ENCODE peak calls at places on chromosomes 5 and 9, in five cellular contexts. One of them, this sample, is unnamed.

GRCh38 chr5:8184455-8185063 is 315.6 kb downstream of the MTRR start:
- DNase-seq in HepG2: peak; percentile 20
- DNase-seq in K562: peak; percentile 76
- DNase-seq in SK-N-SH: peak; percentile 51
- DNase-seq in GM12878: no peak
- DNase-seq in this sample: peak; percentile 54

GRCh38 chr5:65078331-65078730 is 309.6 kb downstream of the CWC27 start:
- DNase-seq in HepG2: no peak
- DNase-seq in K562: no peak
- DNase-seq in SK-N-SH: no peak
- DNase-seq in GM12878: no peak
- DNase-seq in this sample: no peak

GRCh38 chr9:113933188-113933587 is 57.1 kb downstream of the ZNF618 start:
- DNase-seq in HepG2: no peak
- DNase-seq in K562: no peak
- DNase-seq in SK-N-SH: no peak
- DNase-seq in GM12878: no peak
- DNase-seq in this sample: no peak

GRCh38 chr5:45288746-45289145 is 407.4 kb downstream of the HCN1 start:
- DNase-seq in HepG2: no peak
- DNase-seq in K562: no peak
- DNase-seq in SK-N-SH: no peak
- DNase-seq in GM12878: no peak
- DNase-seq in this sample: no peak

GRCh38 chr5:68476854-68477253 is 261.3 kb downstream of the PIK3R1 start:
- DNase-seq in HepG2: peak; percentile 8
- DNase-seq in K562: peak; percentile 16
- DNase-seq in SK-N-SH: no peak
- DNase-seq in GM12878: no peak
- DNase-seq in this sample: no peak

GRCh38 chr5:68033029-68033428 is 182.5 kb upstream of the PIK3R1 start:
- DNase-seq in HepG2: no peak
- DNase-seq in K562: no peak
- DNase-seq in SK-N-SH: no peak
- DNase-seq in GM12878: no peak
- DNase-seq in this sample: no peak

GRCh38 chr9:86809968-86810367 is 137.3 kb downstream of the GAS1 start:
- DNase-seq in HepG2: no peak
- DNase-seq in K562: no peak
- DNase-seq in SK-N-SH: no peak
- DNase-seq in GM12878: no peak
- DNase-seq in this sample: no peak

GRCh38 chr5:16588434-16589214 is 28.2 kb downstream of the RETREG1 start:
- DNase-seq in HepG2: peak; percentile 65
- DNase-seq in K562: no peak
- DNase-seq in SK-N-SH: no peak
- DNase-seq in GM12878: no peak
- DNase-seq in this sample: no peak

GRCh38 chr9:130408669-130409068 is 36.1 kb upstream of the ASS1 start:
- DNase-seq in HepG2: no peak
- DNase-seq in K562: no peak
- DNase-seq in SK-N-SH: no peak
- DNase-seq in GM12878: no peak
- DNase-seq in this sample: no peak

GRCh38 chr5:172421-172820 is 18.9 kb upstream of the LRRC14B start:
- DNase-seq in HepG2: no peak
- DNase-seq in K562: no peak
- DNase-seq in SK-N-SH: no peak
- DNase-seq in GM12878: no peak
- DNase-seq in this sample: no peak

GRCh38 chr9:77909306-77909705 is 122.3 kb downstream of the GNAQ start:
- DNase-seq in HepG2: no peak
- DNase-seq in K562: no peak
- DNase-seq in SK-N-SH: no peak
- DNase-seq in GM12878: no peak
- DNase-seq in this sample: no peak

GRCh38 chr9:92328225-92328624 is 2.5 kb downstream of the CENPP start:
- DNase-seq in HepG2: peak; percentile 28
- DNase-seq in K562: no peak
- DNase-seq in SK-N-SH: peak; percentile 51
- DNase-seq in GM12878: no peak
- DNase-seq in this sample: peak; percentile 20

GRCh38 chr5:141039517-141039916 is 11.7 kb upstream of the PCDHB1 start:
- DNase-seq in HepG2: no peak
- DNase-seq in K562: no peak
- DNase-seq in SK-N-SH: peak; percentile 38
- DNase-seq in GM12878: no peak
- DNase-seq in this sample: no peak

GRCh38 chr5:115838885-115839518 is 2.4 kb downstream of the ATG12 start:
- DNase-seq in HepG2: peak; percentile 61
- DNase-seq in K562: peak; percentile 21
- DNase-seq in SK-N-SH: peak; percentile 47
- DNase-seq in GM12878: no peak
- DNase-seq in this sample: no peak

GRCh38 chr9:117046666-117047327 is 359.7 kb downstream of the TRIM32 start:
- DNase-seq in HepG2: no peak
- DNase-seq in K562: no peak
- DNase-seq in SK-N-SH: no peak
- DNase-seq in GM12878: peak; percentile 12
- DNase-seq in this sample: no peak

GRCh38 chr5:178431777-178432155 is 158.4 kb downstream of the COL23A1 start:
- DNase-seq in HepG2: no peak
- DNase-seq in K562: no peak
- DNase-seq in SK-N-SH: no peak
- DNase-seq in GM12878: no peak
- DNase-seq in this sample: no peak

GRCh38 chr9:20872340-20872977 is 159.0 kb downstream of the HACD4 start:
- DNase-seq in HepG2: no peak
- DNase-seq in K562: no peak
- DNase-seq in SK-N-SH: no peak
- DNase-seq in GM12878: no peak
- DNase-seq in this sample: no peak

GRCh38 chr9:111356567-111357244 is 26.7 kb upstream of the OR2K2 start:
- DNase-seq in HepG2: no peak
- DNase-seq in K562: no peak
- DNase-seq in SK-N-SH: no peak
- DNase-seq in GM12878: no peak
- DNase-seq in this sample: no peak

GRCh38 chr9:111349766-111350165 is 19.7 kb upstream of the OR2K2 start:
- DNase-seq in HepG2: peak; percentile 89
- DNase-seq in K562: no peak
- DNase-seq in SK-N-SH: no peak
- DNase-seq in GM12878: no peak
- DNase-seq in this sample: no peak

GRCh38 chr9:111348821-111349271 is 18.8 kb upstream of the OR2K2 start:
- DNase-seq in HepG2: peak; percentile 94
- DNase-seq in K562: no peak
- DNase-seq in SK-N-SH: no peak
- DNase-seq in GM12878: no peak
- DNase-seq in this sample: no peak

GRCh38 chr9:111350556-111350955 is 20.5 kb upstream of the OR2K2 start:
- DNase-seq in HepG2: no peak
- DNase-seq in K562: no peak
- DNase-seq in SK-N-SH: no peak
- DNase-seq in GM12878: no peak
- DNase-seq in this sample: no peak

GRCh38 chr9:111352545-111352944 is 22.5 kb upstream of the OR2K2 start:
- DNase-seq in HepG2: peak; percentile 43
- DNase-seq in K562: no peak
- DNase-seq in SK-N-SH: no peak
- DNase-seq in GM12878: no peak
- DNase-seq in this sample: no peak
- TF ChIP-seq FOXM1 in HepG2: no peak
- TF ChIP-seq FOXM1 in K562: no peak
- TF ChIP-seq FOXM1 in SK-N-SH: no peak
- TF ChIP-seq FOXM1 in GM12878: no peak
- TF ChIP-seq FOXM1 in this sample: no peak

DNA sequence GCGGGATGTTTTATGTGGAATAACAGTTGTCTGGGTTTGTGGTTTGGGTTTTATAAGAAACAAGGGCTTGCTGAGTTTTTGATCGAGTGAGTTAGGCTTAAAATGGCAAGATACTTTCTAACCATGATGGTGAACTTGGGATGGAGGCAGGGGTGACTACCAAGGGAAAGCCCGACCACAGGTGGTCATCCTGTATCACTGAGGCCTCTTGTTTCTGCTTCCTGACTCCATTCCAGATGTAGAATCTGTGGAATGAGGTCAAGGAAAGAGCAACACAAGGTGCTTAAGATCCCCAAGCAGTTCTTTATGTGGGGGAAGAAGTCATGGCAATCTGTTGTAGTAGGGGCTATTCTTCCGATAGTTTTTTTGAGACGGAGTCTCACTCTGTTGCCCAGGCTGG is 122.3 kb downstream of the GOLPH3 start:
- DNase-seq in HepG2: no peak
- DNase-seq in K562: no peak
- DNase-seq in SK-N-SH: no peak
- DNase-seq in GM12878: no peak
- DNase-seq in this sample: no peak
- TF ChIP-seq FOXM1 in HepG2: no peak
- TF ChIP-seq FOXM1 in K562: no peak
- TF ChIP-seq FOXM1 in SK-N-SH: no peak
- TF ChIP-seq FOXM1 in GM12878: no peak
- TF ChIP-seq FOXM1 in this sample: no peak

GRCh38 chr9:137293094-137293481 is 9.0 kb downstream of the NRARP start:
- DNase-seq in HepG2: no peak
- DNase-seq in K562: no peak
- DNase-seq in SK-N-SH: no peak
- DNase-seq in GM12878: no peak
- DNase-seq in this sample: no peak

GRCh38 chr9:137293482-137294090 is 8.5 kb downstream of the NRARP start:
- DNase-seq in HepG2: no peak
- DNase-seq in K562: no peak
- DNase-seq in SK-N-SH: no peak
- DNase-seq in GM12878: no peak
- DNase-seq in this sample: no peak

GRCh38 chr9:137294684-137295312 is 7.3 kb downstream of the NRARP start:
- DNase-seq in HepG2: no peak
- DNase-seq in K562: no peak
- DNase-seq in SK-N-SH: peak; percentile 67
- DNase-seq in GM12878: no peak
- DNase-seq in this sample: no peak

GRCh38 chr9:137295313-137296213 is 6.5 kb downstream of the NRARP start:
- DNase-seq in HepG2: no peak
- DNase-seq in K562: peak; percentile 88
- DNase-seq in SK-N-SH: peak; percentile 97
- DNase-seq in GM12878: no peak
- DNase-seq in this sample: peak; percentile 80

DNA sequence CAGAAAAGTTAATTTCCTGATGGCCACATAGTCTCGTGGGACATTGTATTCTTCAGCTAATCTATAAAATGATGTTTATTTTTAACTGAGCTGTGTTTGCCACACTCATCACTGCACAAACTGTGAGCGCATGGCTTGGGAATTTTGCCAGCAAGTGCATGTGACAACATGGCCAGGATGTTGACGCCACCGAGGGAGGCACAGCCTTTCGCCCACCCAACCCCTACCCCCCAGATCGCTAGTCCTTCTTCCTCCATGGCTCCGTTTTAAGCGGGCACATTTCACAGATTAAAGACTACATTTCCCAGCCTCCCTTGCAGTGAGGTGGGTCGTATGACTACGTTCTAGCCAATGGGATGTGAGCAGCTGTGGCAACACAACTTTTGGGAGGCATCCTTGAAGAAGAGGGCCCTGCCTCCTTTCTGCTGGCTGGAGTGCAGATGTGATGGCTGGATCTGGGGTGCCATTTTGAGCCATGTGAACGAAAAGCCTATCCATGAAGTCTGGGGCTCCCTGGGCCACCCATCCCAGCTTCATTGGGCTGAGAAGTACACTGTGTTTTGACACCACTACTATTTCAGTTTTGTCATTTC is 7.9 kb downstream of the NRARP start:
- DNase-seq in HepG2: peak; percentile 80
- DNase-seq in K562: peak; percentile 67
- DNase-seq in SK-N-SH: peak; percentile 73
- DNase-seq in GM12878: no peak
- DNase-seq in this sample: peak; percentile 64
- TF ChIP-seq FOXM1 in HepG2: no peak
- TF ChIP-seq FOXM1 in K562: no peak
- TF ChIP-seq FOXM1 in SK-N-SH: no peak
- TF ChIP-seq FOXM1 in GM12878: no peak
- TF ChIP-seq FOXM1 in this sample: no peak

DNA sequence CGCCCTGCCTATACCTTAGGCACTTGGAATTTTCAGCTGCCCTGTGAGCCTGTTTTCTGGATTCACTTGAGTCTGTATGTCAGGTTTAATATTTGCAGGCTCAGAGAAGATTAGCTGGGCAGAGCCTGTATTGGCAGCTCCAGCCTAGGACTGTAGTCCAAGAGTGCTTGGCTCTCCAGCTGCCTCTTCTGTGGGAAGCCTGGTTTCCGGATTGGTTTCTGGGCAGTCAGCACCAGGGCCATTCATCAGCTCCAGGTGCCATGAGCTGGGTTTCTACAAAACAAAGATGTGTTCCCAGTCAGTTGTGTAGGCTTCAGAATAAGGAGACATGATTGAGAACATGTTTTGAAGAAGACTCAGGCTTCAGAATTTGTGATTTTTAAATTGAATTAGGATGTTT is 90.1 kb downstream of the ARHGAP26 start:
- DNase-seq in HepG2: no peak
- DNase-seq in K562: no peak
- DNase-seq in SK-N-SH: no peak
- DNase-seq in GM12878: no peak
- DNase-seq in this sample: no peak
- TF ChIP-seq FOXM1 in HepG2: no peak
- TF ChIP-seq FOXM1 in K562: no peak
- TF ChIP-seq FOXM1 in SK-N-SH: no peak
- TF ChIP-seq FOXM1 in GM12878: no peak
- TF ChIP-seq FOXM1 in this sample: no peak